ENCODE peak calls at places on chromosomes 4 and X, in nine cellular contexts. T is AG10803, S is OCI-LY7, Q is stomach, E is transverse colon, X is pancreas, Z is IMR-90, I is A549, C is neural progenitor cell. O is an unnamed sample.

GRCh38 chr4:2487632-2488031 is 18.7 kb downstream of the RNF4 start:
- DNase-seq in T (no peak), S (no peak), Q (no peak), E (no peak), X (no peak), Z (no peak), I (no peak), C (no peak), O (no peak)

GRCh38 chr4:108651068-108651794 is 832 bp downstream of the OSTC start:
- DNase-seq in T (peak), S (peak), Q (no peak), E (no peak), X (no peak), Z (peak), I (peak), C (peak), O (peak)

GRCh38 chr4:125736057-125736456 is 421.3 kb downstream of the FAT4 start:
- DNase-seq in T (peak), S (no peak), Q (no peak), E (no peak), X (no peak), Z (peak), I (no peak), C (no peak), O (peak)

GRCh38 chr4:127732623-127733199 is 2.5 kb downstream of the SLC25A31 start:
- DNase-seq in T (peak), S (peak), Q (no peak), E (no peak), X (no peak), Z (peak), I (peak), C (peak), O (peak)

GRCh38 chr4:155632314-155632713 is 34.3 kb upstream of the GUCY1A1 start:
- DNase-seq in T (no peak), S (no peak), Q (no peak), E (no peak), X (no peak), Z (no peak), I (no peak), C (no peak), O (no peak)

GRCh38 chr4:47427936-47428335 is 35.6 kb downstream of the COMMD8 start:
- DNase-seq in T (no peak), S (no peak), Q (no peak), E (no peak), X (no peak), Z (no peak), I (no peak), C (no peak), O (peak)

GRCh38 chr4:159429693-159430035 is 326.8 kb downstream of the RAPGEF2 start:
- DNase-seq in T (no peak), S (no peak), Q (no peak), E (no peak), X (no peak), Z (no peak), I (no peak), C (no peak), O (no peak)

GRCh38 chr4:107988763-107989035 is 990 bp upstream of the HADH start:
- DNase-seq in T (no peak), S (no peak), Q (peak), E (peak), X (no peak), Z (no peak), I (no peak), C (no peak), O (no peak)

GRCh38 chr4:189771696-189772361 is 168.8 kb upstream of the FRG1 start:
- DNase-seq in T (peak), S (no peak), Q (no peak), E (no peak), X (no peak), Z (no peak), I (no peak), C (no peak), O (no peak)

GRCh38 chr4:86856896-86857295 is 7.7 kb upstream of the SLC10A6 start:
- DNase-seq in T (peak), S (no peak), Q (no peak), E (no peak), X (no peak), Z (no peak), I (no peak), C (no peak), O (no peak)

GRCh38 chrX:24395775-24396174 is 35.3 kb downstream of the SUPT20HL1 start:
- DNase-seq in T (peak), S (peak), Q (peak), E (peak), X (peak), Z (peak), I (peak), C (peak), O (peak)

GRCh38 chrX:72107320-72107719 is 24.4 kb downstream of the RTL5 start:
- DNase-seq in T (peak), S (no peak), Q (no peak), E (no peak), X (no peak), Z (peak), I (no peak), C (no peak), O (peak)

GRCh38 chr4:23166919-23167318 is 474.2 kb downstream of the GBA3 start:
- DNase-seq in T (no peak), S (no peak), Q (no peak), E (no peak), X (no peak), Z (no peak), I (no peak), C (no peak), O (no peak)

GRCh38 chr4:101451086-101451485 is 103.8 kb upstream of the PPP3CA start:
- DNase-seq in T (peak), S (no peak), Q (no peak), E (no peak), X (no peak), Z (no peak), I (no peak), C (no peak), O (no peak)

GRCh38 chrX:139914421-139914820 is 18.4 kb downstream of the ATP11C start:
- DNase-seq in T (no peak), S (no peak), Q (no peak), E (no peak), X (no peak), Z (no peak), I (no peak), C (no peak), O (no peak)

GRCh38 chrX:77668391-77669237 is 117.4 kb downstream of the ATRX start:
- DNase-seq in T (peak), S (no peak), Q (no peak), E (no peak), X (no peak), Z (peak), I (peak), C (no peak), O (peak)

GRCh38 chr4:80027611-80028010 is 45.4 kb downstream of the ANTXR2 start:
- DNase-seq in T (no peak), S (no peak), Q (no peak), E (no peak), X (no peak), Z (peak), I (no peak), C (no peak), O (no peak)

GRCh38 chrX:11724122-11725017 is 33.7 kb upstream of the MSL3 start:
- DNase-seq in T (peak), S (peak), Q (no peak), E (no peak), X (peak), Z (peak), I (peak), C (peak), O (peak)

GRCh38 chr4:12555011-12555410 is 929.1 kb downstream of the RAB28 start:
- DNase-seq in T (no peak), S (no peak), Q (no peak), E (no peak), X (no peak), Z (no peak), I (no peak), C (no peak), O (peak)

GRCh38 chr4:111537165-111537564 is 608.1 kb upstream of the FAM241A start:
- DNase-seq in T (no peak), S (no peak), Q (no peak), E (no peak), X (no peak), Z (no peak), I (no peak), C (no peak), O (peak)

GRCh38 chr4:16262188-16262587 is 35.9 kb upstream of the TAPT1 start:
- DNase-seq in T (no peak), S (peak), Q (no peak), E (no peak), X (no peak), Z (no peak), I (no peak), C (no peak), O (no peak)

GRCh38 chr4:40309250-40309774 is 25.8 kb upstream of the CHRNA9 start:
- DNase-seq in T (peak), S (peak), Q (peak), E (peak), X (peak), Z (peak), I (peak), C (peak), O (peak)
- H3K4me3 ChIP-seq in T (peak), S (peak), Q (no peak), E (no peak), X (no peak), Z (no peak), I (no peak), C (no peak), O (no peak)

GRCh38 chr4:176792348-176793059 is at the start of gene VEGFC:
- DNase-seq in T (peak), S (no peak), Q (peak), E (peak), X (peak), Z (peak), I (no peak), C (peak), O (peak)
- TF ChIP-seq CTCF in T (peak), S (no peak), Q (no peak), E (no peak), X (no peak), Z (peak), I (no peak), C (peak), O (no peak)

GRCh38 chr4:48989461-48990203 is 3.6 kb downstream of the CWH43 start:
- DNase-seq in T (no peak), S (no peak), Q (no peak), E (no peak), X (no peak), Z (no peak), I (no peak), C (no peak), O (no peak)

GRCh38 chr4:48986654-48987164 is 634 bp downstream of the CWH43 start:
- DNase-seq in T (no peak), S (no peak), Q (no peak), E (peak), X (no peak), Z (no peak), I (no peak), C (no peak), O (no peak)

GRCh38 chr4:48979897-48980579 is 6.0 kb upstream of the CWH43 start:
- DNase-seq in T (no peak), S (no peak), Q (no peak), E (no peak), X (no peak), Z (no peak), I (no peak), C (no peak), O (peak)

GRCh38 chr4:48985976-48986653 is at the start of gene CWH43:
- DNase-seq in T (no peak), S (no peak), Q (peak), E (peak), X (no peak), Z (no peak), I (no peak), C (peak), O (no peak)

GRCh38 chr4:48985602-48985975 is 486 bp upstream of the CWH43 start:
- DNase-seq in T (no peak), S (no peak), Q (no peak), E (no peak), X (no peak), Z (no peak), I (no peak), C (no peak), O (no peak)
- H3K4me3 ChIP-seq in T (no peak), S (no peak), Q (peak), E (no peak), X (no peak), Z (no peak), I (no peak), C (peak), O (no peak)

DNA sequence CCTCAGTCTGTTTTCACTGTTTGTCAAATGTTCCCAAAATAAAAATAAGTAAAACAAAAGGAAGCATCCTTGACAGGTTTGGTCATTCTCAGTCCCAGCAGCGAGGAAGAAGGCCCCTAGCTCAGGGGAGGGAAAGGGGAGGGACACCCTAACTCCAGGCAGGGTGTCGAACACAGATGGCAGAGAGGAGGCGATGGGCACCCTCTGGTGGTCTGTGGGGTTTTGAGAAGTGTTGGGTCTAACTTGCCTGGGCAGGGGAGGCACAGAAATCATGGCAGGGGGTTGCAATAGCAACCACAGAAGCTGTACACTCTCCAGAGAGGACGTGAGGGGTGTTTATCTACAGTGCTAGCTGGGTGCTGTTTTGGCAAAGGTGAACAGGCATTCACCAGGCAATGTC is 229.8 kb upstream of the SFRP2 start:
- DNase-seq in T (no peak), S (no peak), Q (no peak), E (no peak), X (no peak), Z (no peak), I (no peak), C (peak), O (no peak)
- TF ChIP-seq CTCF in T (no peak), S (peak), Q (no peak), E (no peak), X (no peak), Z (no peak), I (no peak), C (peak), O (no peak)

GRCh38 chr4:184453402-184454160 is 20.8 kb downstream of the IRF2 start:
- DNase-seq in T (peak), S (peak), Q (peak), E (peak), X (no peak), Z (peak), I (no peak), C (peak), O (peak)
- H3K4me3 ChIP-seq in T (no peak), S (peak), Q (peak), E (no peak), X (no peak), Z (no peak), I (no peak), C (no peak), O (no peak)

DNA sequence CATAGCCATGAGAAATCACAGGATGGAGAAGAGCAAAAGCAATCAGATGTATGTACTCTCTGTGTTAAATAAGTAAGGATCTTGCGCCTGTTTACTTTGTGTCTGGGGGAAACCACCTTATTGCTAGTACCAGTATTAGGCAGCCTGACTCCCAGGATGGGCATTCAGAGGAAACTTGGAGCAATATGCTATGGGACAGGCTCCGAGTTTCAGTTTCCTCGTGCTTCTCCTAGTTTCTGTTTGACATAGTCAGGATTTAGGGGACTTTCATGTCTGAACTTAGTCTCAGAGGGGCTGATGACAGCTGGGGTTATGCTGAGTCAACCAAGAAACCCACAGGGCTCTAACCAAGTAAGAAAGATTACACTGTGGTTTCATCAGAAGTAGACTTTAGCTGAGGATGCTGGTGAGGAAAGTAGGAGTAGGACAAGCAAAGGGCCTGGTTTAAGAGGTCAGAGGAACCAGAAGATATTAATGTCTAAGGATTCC is 13.5 kb downstream of the NSUN7 start:
- DNase-seq in T (peak), S (no peak), Q (no peak), E (no peak), X (no peak), Z (peak), I (no peak), C (no peak), O (peak)
- TF ChIP-seq CTCF in T (no peak), S (no peak), Q (no peak), E (no peak), X (no peak), Z (no peak), I (no peak), C (no peak), O (no peak)